ENCODE peak calls at places on chromosome 15, in four cellular contexts. One of them, this sample, is unnamed.

GRCh38 chr15:99953886-99954285 is 220.6 kb upstream of the LYSMD4 start:
- DNase-seq in activated CD4-positive, alpha-beta T cell treated with anti-CD3 and anti-CD28 coated beads, Interleukin-2, amount 50 U/mL, for 24 hours: no peak
- DNase-seq in ovary: no peak
- DNase-seq in NCI-H345: no peak
- DNase-seq in this sample: no peak

GRCh38 chr15:49026700-49027099 is 19.5 kb downstream of the SECISBP2L start:
- DNase-seq in activated CD4-positive, alpha-beta T cell treated with anti-CD3 and anti-CD28 coated beads, Interleukin-2, amount 50 U/mL, for 24 hours: no peak
- DNase-seq in ovary: no peak
- DNase-seq in NCI-H345: no peak
- DNase-seq in this sample: no peak

GRCh38 chr15:96838088-96838487 is 507.6 kb downstream of the NR2F2 start:
- DNase-seq in activated CD4-positive, alpha-beta T cell treated with anti-CD3 and anti-CD28 coated beads, Interleukin-2, amount 50 U/mL, for 24 hours: no peak
- DNase-seq in ovary: no peak
- DNase-seq in NCI-H345: no peak
- DNase-seq in this sample: no peak

GRCh38 chr15:48481802-48482201 is 150.6 kb downstream of the DUT start:
- DNase-seq in activated CD4-positive, alpha-beta T cell treated with anti-CD3 and anti-CD28 coated beads, Interleukin-2, amount 50 U/mL, for 24 hours: no peak
- DNase-seq in ovary: no peak
- DNase-seq in NCI-H345: no peak
- DNase-seq in this sample: peak; percentile 68

GRCh38 chr15:72353266-72353665 is 22.5 kb downstream of the HEXA start:
- DNase-seq in activated CD4-positive, alpha-beta T cell treated with anti-CD3 and anti-CD28 coated beads, Interleukin-2, amount 50 U/mL, for 24 hours: no peak
- DNase-seq in ovary: no peak
- DNase-seq in NCI-H345: no peak
- DNase-seq in this sample: no peak

GRCh38 chr15:56814429-56814828 is 81.1 kb upstream of the ZNF280D start:
- DNase-seq in activated CD4-positive, alpha-beta T cell treated with anti-CD3 and anti-CD28 coated beads, Interleukin-2, amount 50 U/mL, for 24 hours: no peak
- DNase-seq in ovary: no peak
- DNase-seq in NCI-H345: no peak
- DNase-seq in this sample: no peak

GRCh38 chr15:26178821-26179220 is 315.7 kb upstream of the ATP10A start:
- DNase-seq in activated CD4-positive, alpha-beta T cell treated with anti-CD3 and anti-CD28 coated beads, Interleukin-2, amount 50 U/mL, for 24 hours: no peak
- DNase-seq in ovary: no peak
- DNase-seq in NCI-H345: no peak
- DNase-seq in this sample: no peak

GRCh38 chr15:69976366-69976994 is 121.2 kb downstream of the TLE3 start:
- DNase-seq in activated CD4-positive, alpha-beta T cell treated with anti-CD3 and anti-CD28 coated beads, Interleukin-2, amount 50 U/mL, for 24 hours: peak; percentile 25
- DNase-seq in ovary: no peak
- DNase-seq in NCI-H345: no peak
- DNase-seq in this sample: no peak

GRCh38 chr15:71542836-71543235 is 267.5 kb upstream of the NR2E3 start:
- DNase-seq in activated CD4-positive, alpha-beta T cell treated with anti-CD3 and anti-CD28 coated beads, Interleukin-2, amount 50 U/mL, for 24 hours: no peak
- DNase-seq in ovary: no peak
- DNase-seq in NCI-H345: no peak
- DNase-seq in this sample: no peak

GRCh38 chr15:59329570-59330350 is 42.9 kb downstream of the MYO1E start:
- DNase-seq in activated CD4-positive, alpha-beta T cell treated with anti-CD3 and anti-CD28 coated beads, Interleukin-2, amount 50 U/mL, for 24 hours: no peak
- DNase-seq in ovary: no peak
- DNase-seq in NCI-H345: no peak
- DNase-seq in this sample: no peak

GRCh38 chr15:74200871-74201419 is 1.6 kb downstream of the STRA6 start:
- DNase-seq in activated CD4-positive, alpha-beta T cell treated with anti-CD3 and anti-CD28 coated beads, Interleukin-2, amount 50 U/mL, for 24 hours: no peak
- DNase-seq in ovary: peak; percentile 53
- DNase-seq in NCI-H345: no peak
- DNase-seq in this sample: no peak

GRCh38 chr15:28896944-28897343 is 11.2 kb downstream of the APBA2 start:
- DNase-seq in activated CD4-positive, alpha-beta T cell treated with anti-CD3 and anti-CD28 coated beads, Interleukin-2, amount 50 U/mL, for 24 hours: no peak
- DNase-seq in ovary: no peak
- DNase-seq in NCI-H345: no peak
- DNase-seq in this sample: no peak

GRCh38 chr15:68481321-68481720 is 49.4 kb upstream of the ITGA11 start:
- DNase-seq in activated CD4-positive, alpha-beta T cell treated with anti-CD3 and anti-CD28 coated beads, Interleukin-2, amount 50 U/mL, for 24 hours: no peak
- DNase-seq in ovary: no peak
- DNase-seq in NCI-H345: no peak
- DNase-seq in this sample: no peak

GRCh38 chr15:31437686-31438085 is 111.1 kb downstream of the KLF13 start:
- DNase-seq in activated CD4-positive, alpha-beta T cell treated with anti-CD3 and anti-CD28 coated beads, Interleukin-2, amount 50 U/mL, for 24 hours: peak; percentile 63
- DNase-seq in ovary: no peak
- DNase-seq in NCI-H345: no peak
- DNase-seq in this sample: no peak

GRCh38 chr15:68528891-68529290 is 49.9 kb upstream of the CORO2B start:
- DNase-seq in activated CD4-positive, alpha-beta T cell treated with anti-CD3 and anti-CD28 coated beads, Interleukin-2, amount 50 U/mL, for 24 hours: no peak
- DNase-seq in ovary: no peak
- DNase-seq in NCI-H345: no peak
- DNase-seq in this sample: no peak

GRCh38 chr15:64356443-64357040 is 569 bp upstream of the CSNK1G1 start:
- DNase-seq in activated CD4-positive, alpha-beta T cell treated with anti-CD3 and anti-CD28 coated beads, Interleukin-2, amount 50 U/mL, for 24 hours: no peak
- DNase-seq in ovary: no peak
- DNase-seq in NCI-H345: peak; percentile 86
- DNase-seq in this sample: peak; percentile 63

GRCh38 chr15:91956026-91956723 is 102.7 kb downstream of the SLCO3A1 start:
- DNase-seq in activated CD4-positive, alpha-beta T cell treated with anti-CD3 and anti-CD28 coated beads, Interleukin-2, amount 50 U/mL, for 24 hours: no peak
- DNase-seq in ovary: no peak
- DNase-seq in NCI-H345: no peak
- DNase-seq in this sample: no peak

GRCh38 chr15:74350295-74351275 is 16.9 kb downstream of the CYP11A1 start:
- DNase-seq in activated CD4-positive, alpha-beta T cell treated with anti-CD3 and anti-CD28 coated beads, Interleukin-2, amount 50 U/mL, for 24 hours: no peak
- DNase-seq in ovary: no peak
- DNase-seq in NCI-H345: no peak
- DNase-seq in this sample: no peak

GRCh38 chr15:70504305-70504951 is 258.9 kb downstream of the UACA start:
- DNase-seq in activated CD4-positive, alpha-beta T cell treated with anti-CD3 and anti-CD28 coated beads, Interleukin-2, amount 50 U/mL, for 24 hours: no peak
- DNase-seq in ovary: peak; percentile 80
- DNase-seq in NCI-H345: no peak
- DNase-seq in this sample: no peak

GRCh38 chr15:73633991-73634495 is 854 bp upstream of the NPTN start:
- DNase-seq in activated CD4-positive, alpha-beta T cell treated with anti-CD3 and anti-CD28 coated beads, Interleukin-2, amount 50 U/mL, for 24 hours: no peak
- DNase-seq in ovary: no peak
- DNase-seq in NCI-H345: no peak
- DNase-seq in this sample: no peak

GRCh38 chr15:85865070-85865684 is 70.5 kb upstream of the KLHL25 start:
- DNase-seq in activated CD4-positive, alpha-beta T cell treated with anti-CD3 and anti-CD28 coated beads, Interleukin-2, amount 50 U/mL, for 24 hours: no peak
- DNase-seq in ovary: peak; percentile 29
- DNase-seq in NCI-H345: peak; percentile 47
- DNase-seq in this sample: no peak

This sample was measured in NCI-H1930.